ENCODE peak calls at places on chromosome 1, in ten cellular contexts. One of them, this sample, is unnamed.

GRCh38 chr1:36924282-36924791 is 110.0 kb downstream of the GRIK3 start:
- DNase-seq in ovary: peak
- DNase-seq in neural progenitor cell: peak
- DNase-seq in psoas muscle: no peak
- DNase-seq in tibial nerve: peak
- DNase-seq in left ventricle myocardium inferior: peak
- DNase-seq in NB4: peak
- DNase-seq in fibroblast of mammary gland: peak
- DNase-seq in breast epithelium: peak
- DNase-seq in nephron progenitor cell: peak
- DNase-seq in this sample: no peak

GRCh38 chr1:214990619-214991018 is 91.9 kb upstream of the KCNK2 start:
- DNase-seq in ovary: no peak
- DNase-seq in neural progenitor cell: no peak
- DNase-seq in psoas muscle: no peak
- DNase-seq in tibial nerve: no peak
- DNase-seq in left ventricle myocardium inferior: no peak
- DNase-seq in NB4: no peak
- DNase-seq in fibroblast of mammary gland: peak
- DNase-seq in breast epithelium: no peak
- DNase-seq in nephron progenitor cell: no peak
- DNase-seq in this sample: no peak

GRCh38 chr1:11787251-11787803 is 18.4 kb downstream of the MTHFR start:
- DNase-seq in ovary: peak
- DNase-seq in neural progenitor cell: peak
- DNase-seq in psoas muscle: peak
- DNase-seq in tibial nerve: peak
- DNase-seq in left ventricle myocardium inferior: peak
- DNase-seq in NB4: no peak
- DNase-seq in fibroblast of mammary gland: peak
- DNase-seq in breast epithelium: peak
- DNase-seq in nephron progenitor cell: no peak
- DNase-seq in this sample: no peak

GRCh38 chr1:69737527-69738176 is 169.9 kb downstream of the LRRC7 start:
- DNase-seq in ovary: no peak
- DNase-seq in neural progenitor cell: peak
- DNase-seq in psoas muscle: no peak
- DNase-seq in tibial nerve: no peak
- DNase-seq in left ventricle myocardium inferior: no peak
- DNase-seq in NB4: peak
- DNase-seq in fibroblast of mammary gland: peak
- DNase-seq in breast epithelium: no peak
- DNase-seq in nephron progenitor cell: peak
- DNase-seq in this sample: no peak

GRCh38 chr1:20868263-20868662 is 81.2 kb upstream of the HP1BP3 start:
- DNase-seq in ovary: no peak
- DNase-seq in neural progenitor cell: no peak
- DNase-seq in psoas muscle: no peak
- DNase-seq in tibial nerve: no peak
- DNase-seq in left ventricle myocardium inferior: no peak
- DNase-seq in NB4: no peak
- DNase-seq in fibroblast of mammary gland: no peak
- DNase-seq in breast epithelium: no peak
- DNase-seq in nephron progenitor cell: no peak
- DNase-seq in this sample: no peak

GRCh38 chr1:3399732-3400131 is 54.7 kb upstream of the ARHGEF16 start:
- DNase-seq in ovary: no peak
- DNase-seq in neural progenitor cell: no peak
- DNase-seq in psoas muscle: no peak
- DNase-seq in tibial nerve: no peak
- DNase-seq in left ventricle myocardium inferior: no peak
- DNase-seq in NB4: no peak
- DNase-seq in fibroblast of mammary gland: no peak
- DNase-seq in breast epithelium: no peak
- DNase-seq in nephron progenitor cell: no peak
- DNase-seq in this sample: no peak

GRCh38 chr1:153790996-153791855 is 16.0 kb downstream of the SLC27A3 start:
- DNase-seq in ovary: no peak
- DNase-seq in neural progenitor cell: no peak
- DNase-seq in psoas muscle: peak
- DNase-seq in tibial nerve: no peak
- DNase-seq in left ventricle myocardium inferior: no peak
- DNase-seq in NB4: peak
- DNase-seq in fibroblast of mammary gland: peak
- DNase-seq in breast epithelium: no peak
- DNase-seq in nephron progenitor cell: no peak
- DNase-seq in this sample: no peak

GRCh38 chr1:105830614-105831146 is 1225.8 kb upstream of the PRMT6 start:
- DNase-seq in ovary: no peak
- DNase-seq in neural progenitor cell: no peak
- DNase-seq in psoas muscle: no peak
- DNase-seq in tibial nerve: no peak
- DNase-seq in left ventricle myocardium inferior: no peak
- DNase-seq in NB4: no peak
- DNase-seq in fibroblast of mammary gland: no peak
- DNase-seq in breast epithelium: no peak
- DNase-seq in nephron progenitor cell: no peak
- DNase-seq in this sample: no peak

GRCh38 chr1:158527190-158527815 is 26.9 kb downstream of the OR6Y1 start:
- DNase-seq in ovary: no peak
- DNase-seq in neural progenitor cell: no peak
- DNase-seq in psoas muscle: no peak
- DNase-seq in tibial nerve: no peak
- DNase-seq in left ventricle myocardium inferior: no peak
- DNase-seq in NB4: peak
- DNase-seq in fibroblast of mammary gland: peak
- DNase-seq in breast epithelium: no peak
- DNase-seq in nephron progenitor cell: no peak
- DNase-seq in this sample: no peak
- TF ChIP-seq CTCF in ovary: no peak
- TF ChIP-seq CTCF in neural progenitor cell: no peak
- TF ChIP-seq CTCF in psoas muscle: peak
- TF ChIP-seq CTCF in tibial nerve: peak
- TF ChIP-seq CTCF in left ventricle myocardium inferior: peak
- TF ChIP-seq CTCF in NB4: no peak
- TF ChIP-seq CTCF in fibroblast of mammary gland: peak
- TF ChIP-seq CTCF in breast epithelium: no peak
- TF ChIP-seq CTCF in nephron progenitor cell: no peak
- TF ChIP-seq CTCF in this sample: peak

GRCh38 chr1:234186037-234186688 is 187.1 kb upstream of the COA6 start:
- DNase-seq in ovary: no peak
- DNase-seq in neural progenitor cell: no peak
- DNase-seq in psoas muscle: no peak
- DNase-seq in tibial nerve: no peak
- DNase-seq in left ventricle myocardium inferior: no peak
- DNase-seq in NB4: no peak
- DNase-seq in fibroblast of mammary gland: peak
- DNase-seq in breast epithelium: no peak
- DNase-seq in nephron progenitor cell: no peak
- DNase-seq in this sample: no peak

GRCh38 chr1:234185438-234185837 is 187.8 kb upstream of the COA6 start:
- DNase-seq in ovary: no peak
- DNase-seq in neural progenitor cell: no peak
- DNase-seq in psoas muscle: no peak
- DNase-seq in tibial nerve: no peak
- DNase-seq in left ventricle myocardium inferior: no peak
- DNase-seq in NB4: no peak
- DNase-seq in fibroblast of mammary gland: no peak
- DNase-seq in breast epithelium: no peak
- DNase-seq in nephron progenitor cell: no peak
- DNase-seq in this sample: no peak

DNA sequence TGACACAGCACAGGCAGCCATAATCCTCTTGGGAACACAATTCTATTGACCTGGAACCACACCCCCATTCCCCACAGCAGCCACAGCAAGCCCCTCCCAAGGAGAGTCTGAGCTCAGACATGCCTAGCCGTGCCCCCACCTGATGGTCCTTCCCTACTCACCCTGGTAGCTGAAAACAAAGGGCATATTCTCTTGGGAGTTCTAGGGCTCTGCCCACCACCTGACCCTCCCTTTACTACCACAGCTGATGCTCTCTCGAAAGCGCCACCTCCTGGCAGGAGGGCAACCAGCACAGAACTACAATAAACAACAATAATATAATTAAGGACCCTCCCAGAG is 184.8 kb upstream of the COA6 start:
- DNase-seq in ovary: no peak
- DNase-seq in neural progenitor cell: peak
- DNase-seq in psoas muscle: no peak
- DNase-seq in tibial nerve: no peak
- DNase-seq in left ventricle myocardium inferior: no peak
- DNase-seq in NB4: peak
- DNase-seq in fibroblast of mammary gland: no peak
- DNase-seq in breast epithelium: no peak
- DNase-seq in nephron progenitor cell: peak
- DNase-seq in this sample: peak
- TF ChIP-seq CTCF in ovary: no peak
- TF ChIP-seq CTCF in neural progenitor cell: peak
- TF ChIP-seq CTCF in psoas muscle: no peak
- TF ChIP-seq CTCF in tibial nerve: no peak
- TF ChIP-seq CTCF in left ventricle myocardium inferior: no peak
- TF ChIP-seq CTCF in NB4: peak
- TF ChIP-seq CTCF in fibroblast of mammary gland: no peak
- TF ChIP-seq CTCF in breast epithelium: no peak
- TF ChIP-seq CTCF in nephron progenitor cell: no peak
- TF ChIP-seq CTCF in this sample: peak

DNA sequence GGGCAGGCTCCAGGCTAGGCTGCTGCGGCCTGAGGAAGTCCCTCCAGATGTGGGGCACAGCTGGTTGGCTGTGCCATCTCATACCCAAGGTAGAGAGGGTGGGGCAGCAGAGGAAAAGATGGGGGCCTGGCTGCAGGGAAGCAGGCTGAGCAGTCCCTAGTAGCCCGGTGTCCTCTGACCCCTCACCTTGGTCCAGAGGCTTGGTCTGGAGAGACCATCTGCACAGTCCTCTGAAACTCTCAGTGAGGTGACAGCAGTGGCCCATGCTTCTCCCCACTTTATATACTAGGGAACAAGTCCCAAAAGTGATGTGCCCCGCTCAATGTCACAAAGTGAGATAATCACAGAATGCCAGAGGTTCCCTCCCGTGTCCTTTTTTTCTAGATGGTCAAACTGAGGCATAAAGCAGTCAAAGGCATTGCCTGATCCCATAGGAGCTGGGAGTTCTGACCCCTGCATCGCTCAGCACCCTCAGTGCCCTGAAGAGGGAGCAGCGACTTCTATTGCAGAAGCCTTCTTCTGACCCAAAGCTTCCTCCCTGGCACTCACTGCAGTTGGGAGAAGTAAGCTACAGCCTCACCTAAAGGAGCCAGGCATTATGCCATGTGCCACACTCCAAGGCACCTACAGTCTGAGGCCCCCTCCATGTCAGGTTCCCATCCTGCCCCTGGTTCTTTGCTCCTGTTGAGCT is 45.5 kb downstream of the TRABD2B start:
- DNase-seq in ovary: no peak
- DNase-seq in neural progenitor cell: no peak
- DNase-seq in psoas muscle: no peak
- DNase-seq in tibial nerve: no peak
- DNase-seq in left ventricle myocardium inferior: no peak
- DNase-seq in NB4: no peak
- DNase-seq in fibroblast of mammary gland: no peak
- DNase-seq in breast epithelium: no peak
- DNase-seq in nephron progenitor cell: no peak
- DNase-seq in this sample: no peak
- TF ChIP-seq CTCF in ovary: no peak
- TF ChIP-seq CTCF in neural progenitor cell: peak
- TF ChIP-seq CTCF in psoas muscle: no peak
- TF ChIP-seq CTCF in tibial nerve: no peak
- TF ChIP-seq CTCF in left ventricle myocardium inferior: no peak
- TF ChIP-seq CTCF in NB4: peak
- TF ChIP-seq CTCF in fibroblast of mammary gland: no peak
- TF ChIP-seq CTCF in breast epithelium: no peak
- TF ChIP-seq CTCF in nephron progenitor cell: no peak
- TF ChIP-seq CTCF in this sample: no peak

GRCh38 chr1:17071794-17072193 is 18.0 kb upstream of the SDHB start:
- DNase-seq in ovary: no peak
- DNase-seq in neural progenitor cell: no peak
- DNase-seq in psoas muscle: no peak
- DNase-seq in tibial nerve: no peak
- DNase-seq in left ventricle myocardium inferior: no peak
- DNase-seq in NB4: no peak
- DNase-seq in fibroblast of mammary gland: no peak
- DNase-seq in breast epithelium: no peak
- DNase-seq in nephron progenitor cell: no peak
- DNase-seq in this sample: no peak

GRCh38 chr1:17079140-17079868 is 25.5 kb upstream of the SDHB start:
- DNase-seq in ovary: no peak
- DNase-seq in neural progenitor cell: no peak
- DNase-seq in psoas muscle: no peak
- DNase-seq in tibial nerve: no peak
- DNase-seq in left ventricle myocardium inferior: no peak
- DNase-seq in NB4: no peak
- DNase-seq in fibroblast of mammary gland: no peak
- DNase-seq in breast epithelium: no peak
- DNase-seq in nephron progenitor cell: no peak
- DNase-seq in this sample: no peak

GRCh38 chr1:17080085-17080759 is 26.4 kb upstream of the SDHB start:
- DNase-seq in ovary: no peak
- DNase-seq in neural progenitor cell: no peak
- DNase-seq in psoas muscle: no peak
- DNase-seq in tibial nerve: no peak
- DNase-seq in left ventricle myocardium inferior: no peak
- DNase-seq in NB4: no peak
- DNase-seq in fibroblast of mammary gland: no peak
- DNase-seq in breast epithelium: no peak
- DNase-seq in nephron progenitor cell: no peak
- DNase-seq in this sample: no peak

GRCh38 chr1:17080881-17081280 is 27.0 kb upstream of the SDHB start:
- DNase-seq in ovary: no peak
- DNase-seq in neural progenitor cell: no peak
- DNase-seq in psoas muscle: no peak
- DNase-seq in tibial nerve: no peak
- DNase-seq in left ventricle myocardium inferior: no peak
- DNase-seq in NB4: no peak
- DNase-seq in fibroblast of mammary gland: no peak
- DNase-seq in breast epithelium: no peak
- DNase-seq in nephron progenitor cell: no peak
- DNase-seq in this sample: no peak

DNA sequence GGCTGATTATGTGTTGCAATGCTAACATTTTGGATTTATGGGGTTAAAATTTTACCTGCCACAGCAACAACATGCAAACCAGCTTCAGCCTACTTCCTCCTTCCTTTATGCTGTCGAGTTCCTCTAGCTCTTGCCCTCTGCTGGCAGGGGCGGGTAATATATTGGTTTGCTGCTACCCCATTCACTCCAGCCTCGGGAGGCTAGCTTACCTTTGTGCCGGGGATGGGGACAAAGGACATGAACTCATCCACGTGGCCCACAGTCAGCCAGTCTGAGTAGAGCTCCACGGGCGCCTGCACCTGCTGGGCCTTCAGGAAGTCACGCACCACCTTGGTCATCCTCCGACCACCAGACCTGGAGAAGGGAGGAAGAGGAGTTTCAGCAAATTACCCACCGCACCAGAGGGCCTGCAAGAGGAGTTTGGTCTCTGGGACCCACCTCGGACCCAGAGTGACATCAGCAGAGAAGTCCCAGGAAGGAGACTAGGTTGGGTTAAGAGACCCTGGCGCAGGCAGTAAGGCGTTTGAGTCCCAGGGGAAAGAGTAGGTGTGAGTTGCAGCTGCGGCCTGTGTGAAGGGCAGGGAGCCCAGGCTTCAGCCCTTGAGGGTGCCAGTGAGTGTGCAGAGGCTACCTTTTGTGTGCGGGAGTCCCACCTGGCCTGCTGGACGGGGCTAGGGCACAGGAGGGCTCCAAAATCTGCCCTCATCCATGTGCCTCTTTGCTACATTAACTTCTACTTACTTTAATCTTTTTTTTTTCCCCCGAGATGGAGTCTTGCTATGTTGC is 21.8 kb upstream of the SDHB start:
- DNase-seq in ovary: no peak
- DNase-seq in neural progenitor cell: peak
- DNase-seq in psoas muscle: no peak
- DNase-seq in tibial nerve: no peak
- DNase-seq in left ventricle myocardium inferior: no peak
- DNase-seq in NB4: peak
- DNase-seq in fibroblast of mammary gland: peak
- DNase-seq in breast epithelium: no peak
- DNase-seq in nephron progenitor cell: no peak
- DNase-seq in this sample: peak
- TF ChIP-seq CTCF in ovary: no peak
- TF ChIP-seq CTCF in neural progenitor cell: peak
- TF ChIP-seq CTCF in psoas muscle: peak
- TF ChIP-seq CTCF in tibial nerve: no peak
- TF ChIP-seq CTCF in left ventricle myocardium inferior: peak
- TF ChIP-seq CTCF in NB4: peak
- TF ChIP-seq CTCF in fibroblast of mammary gland: peak
- TF ChIP-seq CTCF in breast epithelium: no peak
- TF ChIP-seq CTCF in nephron progenitor cell: peak
- TF ChIP-seq CTCF in this sample: peak